ENCODE peak calls at places on chromosomes 11 and 22, in nine cellular contexts. One of them, this sample, is unnamed.

GRCh38 chr22:23219787-23220484 is 39.6 kb downstream of the BCR start:
- DNase-seq in astrocyte of the spinal cord: peak
- DNase-seq in iPS DF 6.9: no peak
- DNase-seq in stimulated activated CD4-positive, alpha-beta T cell treated with anti-CD3 and anti-CD28 coated beads, TNF-alpha, amount 100 ng/mL, for 48 hours: peak
- DNase-seq in pancreas: no peak
- DNase-seq in frontal cortex: no peak
- DNase-seq in brain pericyte: no peak
- DNase-seq in substantia nigra: no peak
- DNase-seq in omental fat pad: no peak
- DNase-seq in this sample: no peak

GRCh38 chr11:75790986-75791385 is 22.4 kb downstream of the DGAT2 start:
- DNase-seq in pancreas: no peak
- DNase-seq in omental fat pad: no peak
- DNase-seq in substantia nigra: no peak
- DNase-seq in brain pericyte: no peak
- DNase-seq in stimulated activated CD4-positive, alpha-beta T cell treated with anti-CD3 and anti-CD28 coated beads, TNF-alpha, amount 100 ng/mL, for 48 hours: no peak
- DNase-seq in frontal cortex: no peak
- DNase-seq in iPS DF 6.9: no peak
- DNase-seq in astrocyte of the spinal cord: no peak
- DNase-seq in this sample: no peak

GRCh38 chr11:78156081-78156844 is 16.8 kb upstream of the ALG8 start:
- DNase-seq in brain pericyte: no peak
- DNase-seq in pancreas: peak
- DNase-seq in substantia nigra: no peak
- DNase-seq in frontal cortex: no peak
- DNase-seq in stimulated activated CD4-positive, alpha-beta T cell treated with anti-CD3 and anti-CD28 coated beads, TNF-alpha, amount 100 ng/mL, for 48 hours: no peak
- DNase-seq in iPS DF 6.9: no peak
- DNase-seq in astrocyte of the spinal cord: no peak
- DNase-seq in omental fat pad: no peak
- DNase-seq in this sample: no peak

GRCh38 chr11:35160248-35160820 is 21.4 kb downstream of the CD44 start:
- DNase-seq in brain pericyte: no peak
- DNase-seq in substantia nigra: no peak
- DNase-seq in astrocyte of the spinal cord: no peak
- DNase-seq in iPS DF 6.9: no peak
- DNase-seq in pancreas: no peak
- DNase-seq in frontal cortex: no peak
- DNase-seq in stimulated activated CD4-positive, alpha-beta T cell treated with anti-CD3 and anti-CD28 coated beads, TNF-alpha, amount 100 ng/mL, for 48 hours: no peak
- DNase-seq in omental fat pad: no peak
- DNase-seq in this sample: no peak

GRCh38 chr11:61115498-61116224 is 13.4 kb downstream of the CD5 start:
- DNase-seq in stimulated activated CD4-positive, alpha-beta T cell treated with anti-CD3 and anti-CD28 coated beads, TNF-alpha, amount 100 ng/mL, for 48 hours: no peak
- DNase-seq in astrocyte of the spinal cord: no peak
- DNase-seq in frontal cortex: no peak
- DNase-seq in substantia nigra: no peak
- DNase-seq in brain pericyte: no peak
- DNase-seq in iPS DF 6.9: no peak
- DNase-seq in omental fat pad: no peak
- DNase-seq in pancreas: no peak
- DNase-seq in this sample: no peak

GRCh38 chr11:65425105-65425970 is 2.7 kb downstream of the NEAT1 start:
- DNase-seq in stimulated activated CD4-positive, alpha-beta T cell treated with anti-CD3 and anti-CD28 coated beads, TNF-alpha, amount 100 ng/mL, for 48 hours: peak
- DNase-seq in pancreas: no peak
- DNase-seq in iPS DF 6.9: no peak
- DNase-seq in substantia nigra: no peak
- DNase-seq in brain pericyte: no peak
- DNase-seq in astrocyte of the spinal cord: peak
- DNase-seq in frontal cortex: no peak
- DNase-seq in omental fat pad: no peak
- DNase-seq in this sample: no peak

GRCh38 chr11:67632175-67632981 is 2.6 kb upstream of the NUDT8 start:
- DNase-seq in pancreas: peak
- DNase-seq in astrocyte of the spinal cord: no peak
- DNase-seq in iPS DF 6.9: no peak
- DNase-seq in brain pericyte: no peak
- DNase-seq in stimulated activated CD4-positive, alpha-beta T cell treated with anti-CD3 and anti-CD28 coated beads, TNF-alpha, amount 100 ng/mL, for 48 hours: no peak
- DNase-seq in substantia nigra: no peak
- DNase-seq in omental fat pad: no peak
- DNase-seq in frontal cortex: no peak
- DNase-seq in this sample: no peak

GRCh38 chr22:37314315-37315046 is 32.2 kb downstream of the CYTH4 start:
- DNase-seq in frontal cortex: no peak
- DNase-seq in stimulated activated CD4-positive, alpha-beta T cell treated with anti-CD3 and anti-CD28 coated beads, TNF-alpha, amount 100 ng/mL, for 48 hours: no peak
- DNase-seq in brain pericyte: no peak
- DNase-seq in substantia nigra: no peak
- DNase-seq in pancreas: no peak
- DNase-seq in astrocyte of the spinal cord: no peak
- DNase-seq in iPS DF 6.9: no peak
- DNase-seq in omental fat pad: no peak
- DNase-seq in this sample: no peak

GRCh38 chr11:702731-703461 is 3.1 kb upstream of the EPS8L2 start:
- DNase-seq in frontal cortex: no peak
- DNase-seq in astrocyte of the spinal cord: no peak
- DNase-seq in brain pericyte: no peak
- DNase-seq in pancreas: peak
- DNase-seq in iPS DF 6.9: no peak
- DNase-seq in stimulated activated CD4-positive, alpha-beta T cell treated with anti-CD3 and anti-CD28 coated beads, TNF-alpha, amount 100 ng/mL, for 48 hours: no peak
- DNase-seq in omental fat pad: no peak
- DNase-seq in substantia nigra: no peak
- DNase-seq in this sample: no peak

GRCh38 chr22:24072361-24072760 is 61.3 kb downstream of the CABIN1 start:
- DNase-seq in brain pericyte: no peak
- DNase-seq in iPS DF 6.9: no peak
- DNase-seq in frontal cortex: no peak
- DNase-seq in omental fat pad: no peak
- DNase-seq in astrocyte of the spinal cord: no peak
- DNase-seq in substantia nigra: no peak
- DNase-seq in stimulated activated CD4-positive, alpha-beta T cell treated with anti-CD3 and anti-CD28 coated beads, TNF-alpha, amount 100 ng/mL, for 48 hours: no peak
- DNase-seq in pancreas: no peak
- DNase-seq in this sample: no peak

GRCh38 chr22:36872084-36872483 is 11.3 kb downstream of the NCF4 start:
- DNase-seq in stimulated activated CD4-positive, alpha-beta T cell treated with anti-CD3 and anti-CD28 coated beads, TNF-alpha, amount 100 ng/mL, for 48 hours: no peak
- DNase-seq in omental fat pad: no peak
- DNase-seq in iPS DF 6.9: no peak
- DNase-seq in frontal cortex: no peak
- DNase-seq in brain pericyte: no peak
- DNase-seq in astrocyte of the spinal cord: no peak
- DNase-seq in substantia nigra: no peak
- DNase-seq in pancreas: no peak
- DNase-seq in this sample: no peak

GRCh38 chr11:12731841-12732336 is 57.7 kb downstream of the TEAD1 start:
- DNase-seq in brain pericyte: no peak
- DNase-seq in substantia nigra: no peak
- DNase-seq in stimulated activated CD4-positive, alpha-beta T cell treated with anti-CD3 and anti-CD28 coated beads, TNF-alpha, amount 100 ng/mL, for 48 hours: no peak
- DNase-seq in frontal cortex: no peak
- DNase-seq in iPS DF 6.9: no peak
- DNase-seq in omental fat pad: no peak
- DNase-seq in astrocyte of the spinal cord: no peak
- DNase-seq in pancreas: no peak
- DNase-seq in this sample: no peak

GRCh38 chr22:49197500-49197899 is 630.2 kb downstream of the BRD1 start:
- DNase-seq in frontal cortex: peak
- DNase-seq in brain pericyte: no peak
- DNase-seq in substantia nigra: no peak
- DNase-seq in pancreas: no peak
- DNase-seq in omental fat pad: peak
- DNase-seq in astrocyte of the spinal cord: no peak
- DNase-seq in stimulated activated CD4-positive, alpha-beta T cell treated with anti-CD3 and anti-CD28 coated beads, TNF-alpha, amount 100 ng/mL, for 48 hours: no peak
- DNase-seq in iPS DF 6.9: no peak
- DNase-seq in this sample: no peak

GRCh38 chr22:36329217-36330078 is 58.3 kb downstream of the MYH9 start:
- DNase-seq in omental fat pad: no peak
- DNase-seq in frontal cortex: no peak
- DNase-seq in iPS DF 6.9: peak
- DNase-seq in pancreas: no peak
- DNase-seq in brain pericyte: no peak
- DNase-seq in stimulated activated CD4-positive, alpha-beta T cell treated with anti-CD3 and anti-CD28 coated beads, TNF-alpha, amount 100 ng/mL, for 48 hours: peak
- DNase-seq in substantia nigra: no peak
- DNase-seq in astrocyte of the spinal cord: peak
- DNase-seq in this sample: no peak

GRCh38 chr11:30505603-30506002 is 80.5 kb downstream of the MPPED2 start:
- DNase-seq in iPS DF 6.9: no peak
- DNase-seq in brain pericyte: no peak
- DNase-seq in substantia nigra: no peak
- DNase-seq in astrocyte of the spinal cord: no peak
- DNase-seq in omental fat pad: no peak
- DNase-seq in stimulated activated CD4-positive, alpha-beta T cell treated with anti-CD3 and anti-CD28 coated beads, TNF-alpha, amount 100 ng/mL, for 48 hours: no peak
- DNase-seq in frontal cortex: no peak
- DNase-seq in pancreas: no peak
- DNase-seq in this sample: no peak

GRCh38 chr22:46491936-46492335 is 45.5 kb downstream of the CELSR1 start:
- DNase-seq in iPS DF 6.9: no peak
- DNase-seq in pancreas: no peak
- DNase-seq in omental fat pad: no peak
- DNase-seq in substantia nigra: no peak
- DNase-seq in frontal cortex: no peak
- DNase-seq in astrocyte of the spinal cord: no peak
- DNase-seq in brain pericyte: no peak
- DNase-seq in stimulated activated CD4-positive, alpha-beta T cell treated with anti-CD3 and anti-CD28 coated beads, TNF-alpha, amount 100 ng/mL, for 48 hours: no peak
- DNase-seq in this sample: no peak

GRCh38 chr11:130131957-130132850 is 27.4 kb upstream of the ST14 start:
- DNase-seq in frontal cortex: peak
- DNase-seq in pancreas: peak
- DNase-seq in omental fat pad: no peak
- DNase-seq in astrocyte of the spinal cord: peak
- DNase-seq in stimulated activated CD4-positive, alpha-beta T cell treated with anti-CD3 and anti-CD28 coated beads, TNF-alpha, amount 100 ng/mL, for 48 hours: no peak
- DNase-seq in iPS DF 6.9: peak
- DNase-seq in substantia nigra: no peak
- DNase-seq in brain pericyte: peak
- DNase-seq in this sample: no peak

GRCh38 chr11:132610216-132610615 is 922.1 kb downstream of the OPCML start:
- DNase-seq in brain pericyte: no peak
- DNase-seq in frontal cortex: no peak
- DNase-seq in iPS DF 6.9: no peak
- DNase-seq in stimulated activated CD4-positive, alpha-beta T cell treated with anti-CD3 and anti-CD28 coated beads, TNF-alpha, amount 100 ng/mL, for 48 hours: no peak
- DNase-seq in pancreas: no peak
- DNase-seq in omental fat pad: no peak
- DNase-seq in astrocyte of the spinal cord: peak
- DNase-seq in substantia nigra: no peak
- DNase-seq in this sample: no peak

GRCh38 chr11:34002420-34002819 is 49.1 kb upstream of the CAPRIN1 start:
- DNase-seq in astrocyte of the spinal cord: no peak
- DNase-seq in stimulated activated CD4-positive, alpha-beta T cell treated with anti-CD3 and anti-CD28 coated beads, TNF-alpha, amount 100 ng/mL, for 48 hours: no peak
- DNase-seq in frontal cortex: no peak
- DNase-seq in iPS DF 6.9: no peak
- DNase-seq in omental fat pad: no peak
- DNase-seq in substantia nigra: no peak
- DNase-seq in pancreas: peak
- DNase-seq in brain pericyte: no peak
- DNase-seq in this sample: no peak

GRCh38 chr11:75554258-75555022 is 7.6 kb upstream of the SERPINH1 start:
- DNase-seq in substantia nigra: peak
- DNase-seq in astrocyte of the spinal cord: peak
- DNase-seq in pancreas: peak
- DNase-seq in omental fat pad: peak
- DNase-seq in frontal cortex: peak
- DNase-seq in stimulated activated CD4-positive, alpha-beta T cell treated with anti-CD3 and anti-CD28 coated beads, TNF-alpha, amount 100 ng/mL, for 48 hours: no peak
- DNase-seq in iPS DF 6.9: no peak
- DNase-seq in brain pericyte: peak
- DNase-seq in this sample: peak

GRCh38 chr11:35641206-35641885 is 21.2 kb upstream of the TRIM44 start:
- DNase-seq in brain pericyte: no peak
- DNase-seq in astrocyte of the spinal cord: no peak
- DNase-seq in stimulated activated CD4-positive, alpha-beta T cell treated with anti-CD3 and anti-CD28 coated beads, TNF-alpha, amount 100 ng/mL, for 48 hours: no peak
- DNase-seq in pancreas: no peak
- DNase-seq in substantia nigra: no peak
- DNase-seq in omental fat pad: no peak
- DNase-seq in frontal cortex: no peak
- DNase-seq in iPS DF 6.9: no peak
- DNase-seq in this sample: no peak

GRCh38 chr22:28015676-28016601 is 96.9 kb upstream of the PITPNB start:
- DNase-seq in substantia nigra: no peak
- DNase-seq in frontal cortex: no peak
- DNase-seq in astrocyte of the spinal cord: no peak
- DNase-seq in pancreas: no peak
- DNase-seq in omental fat pad: no peak
- DNase-seq in brain pericyte: no peak
- DNase-seq in stimulated activated CD4-positive, alpha-beta T cell treated with anti-CD3 and anti-CD28 coated beads, TNF-alpha, amount 100 ng/mL, for 48 hours: no peak
- DNase-seq in iPS DF 6.9: no peak
- DNase-seq in this sample: peak

GRCh38 chr11:67045314-67045713 is 11.3 kb upstream of the RHOD start:
- DNase-seq in substantia nigra: no peak
- DNase-seq in omental fat pad: no peak
- DNase-seq in stimulated activated CD4-positive, alpha-beta T cell treated with anti-CD3 and anti-CD28 coated beads, TNF-alpha, amount 100 ng/mL, for 48 hours: no peak
- DNase-seq in brain pericyte: peak
- DNase-seq in frontal cortex: no peak
- DNase-seq in pancreas: no peak
- DNase-seq in astrocyte of the spinal cord: peak
- DNase-seq in iPS DF 6.9: no peak
- DNase-seq in this sample: no peak